ENCODE peak calls at places on chromosome 7, in four cellular contexts. D is NCI-H1417, E is left ventricle myocardium superior, J is NCI-H1105 treated with DMSO at 0.1 percent for 48 hours. L is an unnamed sample.

GRCh38 chr7:137851361-137851945 is 4.7 kb upstream of the DGKI start:
- DNase-seq in J (no peak), E (no peak), D (no peak), L (no peak)

GRCh38 chr7:130426541-130426940 is 14.3 kb downstream of the CEP41 start:
- DNase-seq in D (no peak), E (no peak), J (no peak), L (no peak)

GRCh38 chr7:146554568-146554967 is 438.0 kb downstream of the CNTNAP2 start:
- DNase-seq in J (no peak), E (no peak), D (peak; percentile 43), L (no peak)

GRCh38 chr7:37732253-37732652 is 48.7 kb downstream of the GPR141 start:
- DNase-seq in J (peak; percentile 45), E (peak; percentile 43), D (peak; percentile 23), L (peak; percentile 32)

GRCh38 chr7:1611708-1612241 is 41.9 kb upstream of the PSMG3 start:
- DNase-seq in D (no peak), E (no peak), J (no peak), L (no peak)

GRCh38 chr7:76364198-76364584 is 5.4 kb upstream of the YWHAG start:
- DNase-seq in D (no peak), J (no peak), E (peak; percentile 49), L (no peak)

GRCh38 chr7:108246227-108246837 is 116.2 kb upstream of the LAMB4 start:
- DNase-seq in D (no peak), E (no peak), J (no peak), L (no peak)

GRCh38 chr7:90766814-90767564 is 170.9 kb downstream of the CDK14 start:
- DNase-seq in D (peak; percentile 67), J (no peak), E (peak; percentile 80), L (peak; percentile 51)

GRCh38 chr7:85820702-85821443 is 634.0 kb upstream of the SEMA3D start:
- DNase-seq in E (no peak), J (no peak), D (no peak), L (no peak)

GRCh38 chr7:101094791-101095375 is 9.6 kb downstream of the TRIM56 start:
- DNase-seq in J (no peak), D (peak; percentile 11), E (peak; percentile 55), L (peak; percentile 68)

GRCh38 chr7:115558186-115558585 is 472.4 kb downstream of the TFEC start:
- DNase-seq in E (no peak), J (no peak), D (no peak), L (no peak)

GRCh38 chr7:115363916-115364315 is 442.0 kb downstream of the MDFIC start:
- DNase-seq in J (no peak), E (no peak), D (no peak), L (no peak)

GRCh38 chr7:140541513-140542192 is 62.3 kb upstream of the MKRN1 start:
- DNase-seq in E (peak; percentile 76), J (peak; percentile 97), D (peak; percentile 96), L (peak; percentile 79)

GRCh38 chr7:54544356-54545240 is 2.4 kb downstream of the VSTM2A start:
- DNase-seq in D (no peak), J (no peak), E (no peak), L (no peak)

GRCh38 chr7:128831994-128832879 is 2.0 kb downstream of the FLNC start:
- DNase-seq in D (peak; percentile 78), E (peak; percentile 74), J (no peak), L (peak; percentile 80)

GRCh38 chr7:132275384-132275783 is 300.9 kb downstream of the PLXNA4 start:
- DNase-seq in E (no peak), J (peak; percentile 93), D (peak; percentile 50), L (no peak)

GRCh38 chr7:101939136-101939695 is 121.8 kb downstream of the CUX1 start:
- DNase-seq in D (no peak), E (no peak), J (no peak), L (no peak)

GRCh38 chr7:90892213-90892612 is 296.1 kb downstream of the CDK14 start:
- DNase-seq in J (no peak), E (no peak), D (no peak), L (no peak)

GRCh38 chr7:30996261-30996660 is 32.5 kb downstream of the GHRHR start:
- DNase-seq in E (peak; percentile 80), D (no peak), J (no peak), L (peak; percentile 77)

L was measured in psoas muscle.